ENCODE peak calls at places on chromosomes 3 and 15, in ten cellular contexts. U is naive thymus-derived CD4-positive, alpha-beta T cell; O is kidney glomerular epithelial cell; G is hypothalamus; Q is neural progenitor cell; D is islet precursor cell; M is stimulated activated CD8-positive, alpha-beta memory T cell treated with anti-CD3 and anti-CD28 coated beads, Interleukin-2, amount 100 ng/mL, for 1 hour; V is NB4; W is stimulated activated CD4-positive, alpha-beta T cell treated with anti-CD3 and anti-CD28 coated beads, Interleukin-12 subunit alpha, Interleukin-12 subunit beta, amount 100 ng/mL, for 48 hours; J is NCI-H345. C is an unnamed sample.

GRCh38 chr15:48541659-48542334 is 103.7 kb downstream of the FBN1 start:
- DNase-seq in Q (no peak), U (no peak), M (no peak), J (no peak), O (no peak), W (no peak), D (no peak), G (no peak), V (no peak), C (no peak)

GRCh38 chr3:37053337-37053736 is 60.0 kb downstream of the MLH1 start:
- DNase-seq in J (no peak), O (no peak), G (no peak), M (no peak), Q (no peak), D (no peak), W (no peak), V (no peak), U (no peak), C (no peak)

GRCh38 chr3:115843206-115843605 is 219.9 kb downstream of the GAP43 start:
- DNase-seq in U (no peak), G (no peak), Q (no peak), J (peak), V (no peak), M (no peak), W (no peak), O (no peak), D (no peak), C (no peak)

GRCh38 chr3:127287840-127288239 is at the start of gene PRR20G:
- DNase-seq in O (no peak), U (no peak), Q (no peak), M (no peak), J (no peak), D (no peak), V (no peak), G (no peak), W (no peak), C (no peak)

GRCh38 chr15:23497710-23498111 is 50.7 kb upstream of the GOLGA6L2 start:
- DNase-seq in U (no peak), M (no peak), G (no peak), W (no peak), J (no peak), V (peak), D (no peak), Q (peak), O (no peak), C (peak)

GRCh38 chr3:69009559-69010410 is 3.7 kb downstream of the EOGT start:
- DNase-seq in W (no peak), J (no peak), O (peak), U (no peak), M (no peak), G (no peak), V (no peak), Q (peak), D (peak), C (no peak)

GRCh38 chr3:12869025-12869695 is 27.8 kb upstream of the RPL32 start:
- DNase-seq in W (peak), D (peak), G (no peak), U (no peak), Q (peak), M (no peak), J (no peak), V (no peak), O (no peak), C (peak)

GRCh38 chr3:70824785-70825184 is 512.3 kb upstream of the MDFIC2 start:
- DNase-seq in Q (no peak), M (no peak), J (no peak), W (no peak), V (no peak), O (peak), U (no peak), D (no peak), G (no peak), C (no peak)

GRCh38 chr15:70380484-70380883 is 282.8 kb upstream of the TLE3 start:
- DNase-seq in U (no peak), D (peak), J (no peak), Q (no peak), M (no peak), W (no peak), O (no peak), G (no peak), V (no peak), C (no peak)

GRCh38 chr3:149648525-149648924 is 9.3 kb downstream of the WWTR1 start:
- DNase-seq in Q (no peak), W (no peak), G (no peak), V (no peak), D (no peak), M (no peak), J (no peak), U (no peak), O (no peak), C (no peak)

GRCh38 chr3:161096771-161097367 is 8.3 kb downstream of the B3GALNT1 start:
- DNase-seq in U (no peak), W (no peak), D (no peak), M (no peak), J (peak), O (no peak), G (no peak), Q (peak), V (peak), C (no peak)

GRCh38 chr3:169505577-169506155 is 157.8 kb downstream of the MECOM start:
- DNase-seq in G (no peak), Q (peak), D (peak), M (no peak), U (no peak), W (no peak), J (no peak), V (peak), O (no peak), C (peak)

GRCh38 chr3:126927846-126928245 is 55.1 kb upstream of the PLXNA1 start:
- DNase-seq in D (peak), W (no peak), M (no peak), O (no peak), U (no peak), G (no peak), Q (no peak), V (no peak), J (no peak), C (no peak)

GRCh38 chr3:142987707-142988106 is 13.7 kb upstream of the U2SURP start:
- DNase-seq in G (no peak), J (no peak), M (no peak), D (no peak), O (peak), W (no peak), V (no peak), Q (peak), U (no peak), C (no peak)

GRCh38 chr3:141498592-141499223 is 11.9 kb downstream of the RASA2 start:
- DNase-seq in Q (no peak), U (peak), O (no peak), V (peak), D (no peak), G (no peak), M (peak), W (peak), J (no peak), C (no peak)

GRCh38 chr3:136659253-136659652 is 92.9 kb downstream of the STAG1 start:
- DNase-seq in J (no peak), W (no peak), M (no peak), Q (peak), O (peak), G (no peak), V (peak), D (no peak), U (no peak), C (peak)

GRCh38 chr15:27412413-27412812 is 441.4 kb downstream of the GABRG3 start:
- DNase-seq in D (no peak), W (no peak), O (no peak), Q (peak), J (peak), V (no peak), U (no peak), M (no peak), G (no peak), C (no peak)

GRCh38 chr3:106631378-106632083 is 745.7 kb upstream of the CCDC54 start:
- DNase-seq in G (no peak), O (no peak), W (no peak), U (no peak), J (no peak), V (no peak), D (no peak), M (no peak), Q (no peak), C (no peak)

GRCh38 chr3:124158174-124158812 is 166.4 kb upstream of the ROPN1 start:
- DNase-seq in V (no peak), J (no peak), G (no peak), O (no peak), U (no peak), M (no peak), D (peak), Q (no peak), W (no peak), C (peak)

GRCh38 chr3:30689202-30689641 is 82.8 kb downstream of the TGFBR2 start:
- DNase-seq in G (no peak), W (no peak), Q (no peak), M (no peak), U (no peak), O (peak), J (no peak), D (peak), V (no peak), C (no peak)

GRCh38 chr3:37640636-37641375 is 220.9 kb upstream of the CTDSPL start:
- DNase-seq in V (no peak), J (no peak), U (no peak), M (no peak), D (no peak), O (no peak), G (no peak), Q (no peak), W (no peak), C (no peak)

GRCh38 chr3:25257026-25257425 is 171.0 kb upstream of the RARB start:
- DNase-seq in G (no peak), V (no peak), D (no peak), U (no peak), O (peak), J (no peak), W (no peak), M (no peak), Q (no peak), C (no peak)